ENCODE peak calls at places on chromosomes 4 and X, in four cellular contexts. Z is HepG2, G is GM12878, X is H1. T is an unnamed sample.

GRCh38 chrX:12977761-12978204 is 2.9 kb downstream of the TMSB4X start:
- DNase-seq in G (no peak), X (no peak), Z (no peak), T (no peak)

GRCh38 chr4:91826186-91826585 is 477.6 kb upstream of the GRID2 start:
- DNase-seq in X (no peak), Z (no peak), G (no peak), T (no peak)

GRCh38 chrX:153744210-153745066 is 19.6 kb upstream of the PLXNB3 start:
- DNase-seq in X (no peak), Z (no peak), G (no peak), T (no peak)

GRCh38 chrX:55098691-55099090 is 9.9 kb downstream of the PAGE2 start:
- DNase-seq in X (no peak), G (no peak), Z (no peak), T (no peak)

GRCh38 chr4:126375462-126376054 is 1060.8 kb downstream of the FAT4 start:
- DNase-seq in X (no peak), Z (no peak), G (no peak), T (no peak)

GRCh38 chrX:17917945-17918577 is 57.0 kb upstream of the RAI2 start:
- DNase-seq in Z (no peak), G (no peak), X (no peak), T (no peak)

GRCh38 chr4:101835121-101835904 is 44.8 kb downstream of the BANK1 start:
- DNase-seq in Z (peak; percentile 15), X (no peak), G (no peak), T (no peak)

GRCh38 chr4:7771056-7771455 is 168.6 kb downstream of the AFAP1 start:
- DNase-seq in G (no peak), Z (no peak), X (no peak), T (no peak)

GRCh38 chr4:82905205-82905604 is 4.7 kb downstream of the THAP9 start:
- DNase-seq in Z (no peak), X (no peak), G (peak; percentile 77), T (no peak)

GRCh38 chr4:102318526-102318925 is 26.8 kb downstream of the SLC39A8 start:
- DNase-seq in G (no peak), Z (no peak), X (no peak), T (no peak)

GRCh38 chr4:76155979-76156378 is 7.8 kb upstream of the NUP54 start:
- DNase-seq in G (no peak), Z (no peak), X (no peak), T (no peak)

DNA sequence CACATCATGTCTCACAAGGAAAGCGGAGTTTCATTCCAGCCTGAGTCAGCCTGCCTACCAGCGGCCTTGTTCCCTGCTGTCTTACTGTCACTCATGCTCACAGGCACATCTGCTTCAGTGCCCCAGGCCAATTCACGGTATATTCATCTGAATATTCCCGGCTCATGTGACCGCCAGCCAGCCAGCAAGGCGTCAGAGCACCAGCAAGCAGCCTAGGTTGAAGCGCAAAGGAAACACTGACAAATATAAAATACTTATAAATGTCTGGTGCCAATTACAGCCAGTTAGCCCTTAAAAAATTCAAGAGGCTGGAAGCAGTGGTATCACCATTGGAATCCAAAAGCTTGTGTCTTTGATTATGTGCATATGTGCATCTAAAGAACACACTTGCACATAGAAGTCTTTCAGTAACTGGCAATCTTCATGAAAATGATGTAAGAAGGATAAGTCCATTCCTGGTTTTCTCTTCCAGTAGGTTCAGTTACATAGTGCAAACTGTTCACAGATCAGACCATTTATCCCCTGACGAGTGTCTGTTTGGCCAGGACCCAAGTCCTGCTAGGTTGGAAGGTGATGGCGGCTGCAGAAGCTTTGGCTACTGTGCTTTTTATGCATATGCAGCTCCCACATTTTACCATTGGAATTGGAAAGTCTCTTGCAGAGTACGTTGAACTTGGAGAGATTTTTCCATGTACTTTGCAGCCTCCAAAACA is 61.3 kb downstream of the LUZP4 start:
- DNase-seq in G (no peak), Z (no peak), X (no peak), T (no peak)
- TF ChIP-seq SUZ12 in G (no peak), Z (no peak), X (no peak), T (no peak)

GRCh38 chr4:27910227-27910626 is 1049.6 kb downstream of the STIM2 start:
- DNase-seq in X (no peak), G (no peak), Z (no peak), T (no peak)
- TF ChIP-seq SUZ12 in X (no peak), G (no peak), Z (no peak), T (no peak)

GRCh38 chr4:157052429-157053040 is 23.4 kb upstream of the GLRB start:
- DNase-seq in Z (no peak), X (no peak), G (no peak), T (no peak)

GRCh38 chr4:157057187-157057586 is 18.8 kb upstream of the GLRB start:
- DNase-seq in Z (no peak), X (no peak), G (no peak), T (no peak)
- TF ChIP-seq SUZ12 in Z (no peak), X (no peak), G (no peak), T (no peak)

GRCh38 chrX:1720826-1721225 is 106.0 kb downstream of the ASMT start:
- DNase-seq in G (no peak), Z (no peak), X (no peak), T (no peak)

GRCh38 chrX:1727531-1728027 is 112.7 kb downstream of the ASMT start:
- DNase-seq in X (peak; percentile 77), G (no peak), Z (peak; percentile 7), T (no peak)

GRCh38 chrX:1725472-1725871 is 110.6 kb downstream of the ASMT start:
- DNase-seq in G (no peak), X (no peak), Z (no peak), T (no peak)
- TF ChIP-seq SUZ12 in G (no peak), X (no peak), Z (no peak), T (no peak)

GRCh38 chr4:1597021-1597931 is 86.8 kb downstream of the FAM53A start:
- DNase-seq in G (no peak), X (no peak), Z (no peak), T (no peak)
- TF ChIP-seq SUZ12 in G (no peak), X (no peak), Z (no peak), T (no peak)

DNA sequence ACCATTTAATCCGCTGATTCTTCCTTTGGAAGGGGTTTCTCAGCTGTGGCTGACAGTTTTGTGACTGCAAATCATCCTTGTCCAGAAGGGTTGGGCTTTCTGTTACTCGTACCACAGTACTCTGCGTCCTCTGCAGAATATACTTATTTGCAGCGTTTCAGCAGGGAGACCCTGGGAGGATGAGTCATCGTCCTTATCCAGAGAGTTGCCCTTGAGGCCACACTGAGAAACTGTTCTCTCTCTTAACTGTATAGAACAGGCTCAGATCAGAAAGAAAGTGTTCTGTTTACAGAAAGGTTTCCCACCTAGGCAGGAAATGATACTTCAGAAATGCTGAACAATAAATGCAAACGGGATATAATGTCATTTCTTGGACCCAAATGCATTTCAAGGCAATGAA is 47.7 kb upstream of the DDX53 start:
- DNase-seq in Z (no peak), X (no peak), G (no peak), T (no peak)
- TF ChIP-seq SUZ12 in Z (no peak), X (no peak), G (no peak), T (no peak)

DNA sequence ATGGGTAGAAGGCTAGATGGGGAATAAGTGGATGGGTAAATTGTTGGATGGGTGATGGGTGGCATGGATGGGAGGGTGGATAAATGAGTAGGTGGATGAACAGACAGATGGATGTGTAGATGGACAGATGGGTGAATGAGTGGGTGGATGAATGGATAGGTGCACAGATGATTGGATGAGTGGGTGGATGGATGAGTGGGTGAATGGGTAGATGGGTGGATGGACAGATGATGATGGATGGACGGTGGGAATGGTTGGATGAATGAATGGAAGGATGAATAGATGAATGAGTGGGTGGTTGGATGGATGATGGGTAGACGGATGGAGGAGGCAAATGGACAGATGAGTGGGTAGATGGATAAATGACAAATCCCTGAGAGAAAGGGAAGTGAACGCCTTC is 68.3 kb downstream of the EVC2 start:
- DNase-seq in Z (no peak), X (no peak), G (no peak), T (no peak)
- TF ChIP-seq SUZ12 in Z (no peak), X (no peak), G (no peak), T (no peak)

GRCh38 chr4:113979973-113980615 is 647 bp upstream of the ARSJ start:
- DNase-seq in G (no peak), X (peak; percentile 21), Z (no peak), T (no peak)

GRCh38 chr4:113976937-113977855 is 2.3 kb downstream of the ARSJ start:
- DNase-seq in X (no peak), G (no peak), Z (no peak), T (no peak)

GRCh38 chr4:113979157-113979972 is at the start of gene ARSJ:
- DNase-seq in G (no peak), X (peak; percentile 25), Z (no peak), T (peak; percentile 52)

GRCh38 chr4:113978105-113978504 is 1.3 kb downstream of the ARSJ start:
- DNase-seq in X (no peak), Z (no peak), G (no peak), T (no peak)

GRCh38 chr4:113978561-113979156 is 788 bp downstream of the ARSJ start:
- DNase-seq in Z (no peak), G (no peak), X (no peak), T (no peak)
- TF ChIP-seq SUZ12 in Z (no peak), G (no peak), X (no peak), T (no peak)

T was measured in HEK293T.